ENCODE peak calls at places on chromosome 12, in ten cellular contexts. One of them, this sample, is unnamed.

GRCh38 chr12:14643247-14643646 is 53.2 kb downstream of the GUCY2C start:
- DNase-seq in psoas muscle: no peak
- DNase-seq in mammary epithelial cell: no peak
- DNase-seq in tibial artery: no peak
- DNase-seq in effector memory CD4-positive, alpha-beta T cell: no peak
- DNase-seq in transverse colon: no peak
- DNase-seq in suprapubic skin: no peak
- DNase-seq in HepG2: no peak
- DNase-seq in right lobe of liver: no peak
- DNase-seq in testis: no peak
- DNase-seq in this sample: no peak

GRCh38 chr12:80821513-80822000 is 104.8 kb downstream of the MYF5 start:
- DNase-seq in mammary epithelial cell: no peak
- DNase-seq in testis: no peak
- DNase-seq in right lobe of liver: no peak
- DNase-seq in psoas muscle: no peak
- DNase-seq in suprapubic skin: no peak
- DNase-seq in tibial artery: no peak
- DNase-seq in effector memory CD4-positive, alpha-beta T cell: no peak
- DNase-seq in HepG2: no peak
- DNase-seq in transverse colon: peak; percentile 16
- DNase-seq in this sample: no peak

GRCh38 chr12:4719821-4720636 is at the start of gene GALNT8:
- DNase-seq in suprapubic skin: no peak
- DNase-seq in psoas muscle: no peak
- DNase-seq in mammary epithelial cell: no peak
- DNase-seq in testis: no peak
- DNase-seq in tibial artery: no peak
- DNase-seq in transverse colon: peak; percentile 73
- DNase-seq in effector memory CD4-positive, alpha-beta T cell: no peak
- DNase-seq in HepG2: no peak
- DNase-seq in right lobe of liver: no peak
- DNase-seq in this sample: no peak

GRCh38 chr12:79217306-79217705 is 352.7 kb downstream of the SYT1 start:
- DNase-seq in effector memory CD4-positive, alpha-beta T cell: no peak
- DNase-seq in testis: no peak
- DNase-seq in transverse colon: no peak
- DNase-seq in suprapubic skin: no peak
- DNase-seq in tibial artery: no peak
- DNase-seq in right lobe of liver: no peak
- DNase-seq in psoas muscle: no peak
- DNase-seq in mammary epithelial cell: no peak
- DNase-seq in HepG2: no peak
- DNase-seq in this sample: no peak

GRCh38 chr12:6494968-6495367 is 1.1 kb downstream of the NCAPD2 start:
- DNase-seq in HepG2: no peak
- DNase-seq in testis: no peak
- DNase-seq in mammary epithelial cell: peak; percentile 25
- DNase-seq in psoas muscle: no peak
- DNase-seq in tibial artery: no peak
- DNase-seq in transverse colon: no peak
- DNase-seq in right lobe of liver: no peak
- DNase-seq in suprapubic skin: no peak
- DNase-seq in effector memory CD4-positive, alpha-beta T cell: no peak
- DNase-seq in this sample: no peak

GRCh38 chr12:29148958-29149690 is at the start of gene FAR2:
- DNase-seq in right lobe of liver: peak; percentile 47
- DNase-seq in transverse colon: peak; percentile 77
- DNase-seq in effector memory CD4-positive, alpha-beta T cell: peak; percentile 31
- DNase-seq in mammary epithelial cell: peak; percentile 52
- DNase-seq in suprapubic skin: peak; percentile 82
- DNase-seq in HepG2: no peak
- DNase-seq in psoas muscle: peak; percentile 67
- DNase-seq in testis: peak; percentile 30
- DNase-seq in tibial artery: no peak
- DNase-seq in this sample: no peak

GRCh38 chr12:13573698-13574321 is 377.3 kb downstream of the EMP1 start:
- DNase-seq in effector memory CD4-positive, alpha-beta T cell: no peak
- DNase-seq in tibial artery: no peak
- DNase-seq in HepG2: no peak
- DNase-seq in mammary epithelial cell: peak; percentile 82
- DNase-seq in transverse colon: no peak
- DNase-seq in suprapubic skin: no peak
- DNase-seq in right lobe of liver: no peak
- DNase-seq in testis: no peak
- DNase-seq in psoas muscle: no peak
- DNase-seq in this sample: no peak

GRCh38 chr12:97984951-97985350 is 522.3 kb downstream of the RMST start:
- DNase-seq in transverse colon: no peak
- DNase-seq in effector memory CD4-positive, alpha-beta T cell: no peak
- DNase-seq in HepG2: no peak
- DNase-seq in right lobe of liver: no peak
- DNase-seq in suprapubic skin: no peak
- DNase-seq in psoas muscle: no peak
- DNase-seq in mammary epithelial cell: no peak
- DNase-seq in testis: no peak
- DNase-seq in tibial artery: no peak
- DNase-seq in this sample: no peak

DNA sequence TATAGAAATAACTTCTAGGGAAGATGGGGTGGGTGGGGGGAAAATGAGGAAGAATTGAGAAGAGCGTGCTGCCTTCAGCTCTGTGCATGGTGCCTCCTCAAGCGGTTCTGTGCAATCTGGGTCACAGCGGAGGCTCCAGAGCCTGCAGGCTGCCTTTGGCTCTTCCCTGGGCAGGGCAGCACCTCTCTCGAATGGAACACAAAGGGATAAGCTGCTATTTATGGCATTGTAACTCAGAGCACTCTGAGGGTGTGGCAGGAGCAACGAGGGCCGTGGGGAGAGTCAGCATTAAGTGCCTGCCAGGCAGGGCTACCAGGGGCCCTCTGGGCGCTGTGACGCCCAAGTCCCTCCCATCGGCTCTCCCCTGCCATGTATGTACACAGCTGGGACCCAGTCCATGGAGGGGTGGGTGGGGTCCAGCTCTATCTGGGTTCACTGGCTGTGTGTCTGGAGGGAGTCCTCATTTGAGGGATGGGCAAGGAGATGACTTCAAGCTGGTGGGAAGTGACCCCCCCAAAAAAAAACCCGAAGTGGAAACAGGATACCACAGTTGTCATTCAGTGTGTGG is 44.1 kb upstream of the OAS1 start:
- DNase-seq in tibial artery: no peak
- DNase-seq in suprapubic skin: no peak
- DNase-seq in transverse colon: no peak
- DNase-seq in HepG2: no peak
- DNase-seq in psoas muscle: no peak
- DNase-seq in testis: no peak
- DNase-seq in effector memory CD4-positive, alpha-beta T cell: no peak
- DNase-seq in right lobe of liver: no peak
- DNase-seq in mammary epithelial cell: no peak
- DNase-seq in this sample: no peak
- H3K4me3 ChIP-seq in tibial artery: no peak overlapping the region
- H3K4me3 ChIP-seq in suprapubic skin: no peak overlapping the region
- H3K4me3 ChIP-seq in transverse colon: no peak overlapping the region
- H3K4me3 ChIP-seq in HepG2: no peak overlapping the region
- H3K4me3 ChIP-seq in psoas muscle: no peak overlapping the region
- H3K4me3 ChIP-seq in testis: no peak overlapping the region
- H3K4me3 ChIP-seq in effector memory CD4-positive, alpha-beta T cell: no peak overlapping the region
- H3K4me3 ChIP-seq in right lobe of liver: no peak overlapping the region
- H3K4me3 ChIP-seq in mammary epithelial cell: no peak overlapping the region
- H3K4me3 ChIP-seq in this sample: no peak overlapping the region

GRCh38 chr12:123114305-123115083 is 36.4 kb downstream of the PITPNM2 start:
- DNase-seq in psoas muscle: no peak
- DNase-seq in mammary epithelial cell: no peak
- DNase-seq in HepG2: no peak
- DNase-seq in tibial artery: no peak
- DNase-seq in testis: no peak
- DNase-seq in right lobe of liver: no peak
- DNase-seq in transverse colon: no peak
- DNase-seq in effector memory CD4-positive, alpha-beta T cell: no peak
- DNase-seq in suprapubic skin: no peak
- DNase-seq in this sample: no peak

GRCh38 chr12:123113038-123113437 is 37.9 kb downstream of the PITPNM2 start:
- DNase-seq in mammary epithelial cell: no peak
- DNase-seq in tibial artery: no peak
- DNase-seq in testis: no peak
- DNase-seq in suprapubic skin: no peak
- DNase-seq in transverse colon: no peak
- DNase-seq in HepG2: no peak
- DNase-seq in right lobe of liver: no peak
- DNase-seq in effector memory CD4-positive, alpha-beta T cell: no peak
- DNase-seq in psoas muscle: no peak
- DNase-seq in this sample: no peak

GRCh38 chr12:123111498-123112165 is 39.3 kb downstream of the PITPNM2 start:
- DNase-seq in tibial artery: no peak
- DNase-seq in HepG2: no peak
- DNase-seq in transverse colon: no peak
- DNase-seq in suprapubic skin: no peak
- DNase-seq in effector memory CD4-positive, alpha-beta T cell: no peak
- DNase-seq in psoas muscle: no peak
- DNase-seq in mammary epithelial cell: no peak
- DNase-seq in right lobe of liver: no peak
- DNase-seq in testis: no peak
- DNase-seq in this sample: no peak

GRCh38 chr12:123118397-123118945 is 32.4 kb downstream of the PITPNM2 start:
- DNase-seq in psoas muscle: no peak
- DNase-seq in mammary epithelial cell: no peak
- DNase-seq in right lobe of liver: no peak
- DNase-seq in effector memory CD4-positive, alpha-beta T cell: no peak
- DNase-seq in tibial artery: no peak
- DNase-seq in testis: no peak
- DNase-seq in suprapubic skin: no peak
- DNase-seq in HepG2: no peak
- DNase-seq in transverse colon: peak; percentile 45
- DNase-seq in this sample: no peak

GRCh38 chr12:123115409-123116111 is 35.3 kb downstream of the PITPNM2 start:
- DNase-seq in tibial artery: peak; percentile 83
- DNase-seq in mammary epithelial cell: peak; percentile 71
- DNase-seq in HepG2: no peak
- DNase-seq in right lobe of liver: no peak
- DNase-seq in psoas muscle: peak; percentile 69
- DNase-seq in suprapubic skin: no peak
- DNase-seq in transverse colon: peak; percentile 39
- DNase-seq in effector memory CD4-positive, alpha-beta T cell: no peak
- DNase-seq in testis: peak; percentile 74
- DNase-seq in this sample: no peak
- H3K27ac ChIP-seq in tibial artery: peak overlapping the region; percentile 71
- H3K27ac ChIP-seq in mammary epithelial cell: no peak overlapping the region
- H3K27ac ChIP-seq in HepG2: no peak overlapping the region
- H3K27ac ChIP-seq in right lobe of liver: peak overlapping the region; percentile 13
- H3K27ac ChIP-seq in psoas muscle: peak overlapping the region; percentile 28
- H3K27ac ChIP-seq in suprapubic skin: peak overlapping the region; percentile 31
- H3K27ac ChIP-seq in transverse colon: peak overlapping the region; percentile 77
- H3K27ac ChIP-seq in effector memory CD4-positive, alpha-beta T cell: no peak overlapping the region
- H3K27ac ChIP-seq in testis: peak overlapping the region; percentile 53
- H3K27ac ChIP-seq in this sample: no peak overlapping the region

GRCh38 chr12:109804820-109805761 is 28.1 kb downstream of the TRPV4 start:
- DNase-seq in tibial artery: peak; percentile 58
- DNase-seq in mammary epithelial cell: peak; percentile 35
- DNase-seq in right lobe of liver: peak; percentile 70
- DNase-seq in effector memory CD4-positive, alpha-beta T cell: peak; percentile 44
- DNase-seq in suprapubic skin: no peak
- DNase-seq in HepG2: peak; percentile 45
- DNase-seq in testis: peak; percentile 70
- DNase-seq in psoas muscle: peak; percentile 81
- DNase-seq in transverse colon: peak; percentile 72
- DNase-seq in this sample: peak; percentile 67

GRCh38 chr12:109807954-109808353 is 25.2 kb downstream of the TRPV4 start:
- DNase-seq in transverse colon: no peak
- DNase-seq in HepG2: no peak
- DNase-seq in psoas muscle: no peak
- DNase-seq in testis: no peak
- DNase-seq in effector memory CD4-positive, alpha-beta T cell: no peak
- DNase-seq in right lobe of liver: no peak
- DNase-seq in suprapubic skin: no peak
- DNase-seq in mammary epithelial cell: no peak
- DNase-seq in tibial artery: no peak
- DNase-seq in this sample: no peak

GRCh38 chr12:109810954-109811623 is 22.1 kb downstream of the TRPV4 start:
- DNase-seq in psoas muscle: no peak
- DNase-seq in mammary epithelial cell: no peak
- DNase-seq in HepG2: no peak
- DNase-seq in effector memory CD4-positive, alpha-beta T cell: no peak
- DNase-seq in testis: no peak
- DNase-seq in transverse colon: no peak
- DNase-seq in tibial artery: no peak
- DNase-seq in right lobe of liver: no peak
- DNase-seq in suprapubic skin: no peak
- DNase-seq in this sample: no peak

GRCh38 chr12:109811624-109811995 is 21.6 kb downstream of the TRPV4 start:
- DNase-seq in suprapubic skin: no peak
- DNase-seq in right lobe of liver: no peak
- DNase-seq in psoas muscle: no peak
- DNase-seq in mammary epithelial cell: no peak
- DNase-seq in testis: no peak
- DNase-seq in HepG2: peak; percentile 36
- DNase-seq in effector memory CD4-positive, alpha-beta T cell: no peak
- DNase-seq in transverse colon: no peak
- DNase-seq in tibial artery: no peak
- DNase-seq in this sample: no peak

DNA sequence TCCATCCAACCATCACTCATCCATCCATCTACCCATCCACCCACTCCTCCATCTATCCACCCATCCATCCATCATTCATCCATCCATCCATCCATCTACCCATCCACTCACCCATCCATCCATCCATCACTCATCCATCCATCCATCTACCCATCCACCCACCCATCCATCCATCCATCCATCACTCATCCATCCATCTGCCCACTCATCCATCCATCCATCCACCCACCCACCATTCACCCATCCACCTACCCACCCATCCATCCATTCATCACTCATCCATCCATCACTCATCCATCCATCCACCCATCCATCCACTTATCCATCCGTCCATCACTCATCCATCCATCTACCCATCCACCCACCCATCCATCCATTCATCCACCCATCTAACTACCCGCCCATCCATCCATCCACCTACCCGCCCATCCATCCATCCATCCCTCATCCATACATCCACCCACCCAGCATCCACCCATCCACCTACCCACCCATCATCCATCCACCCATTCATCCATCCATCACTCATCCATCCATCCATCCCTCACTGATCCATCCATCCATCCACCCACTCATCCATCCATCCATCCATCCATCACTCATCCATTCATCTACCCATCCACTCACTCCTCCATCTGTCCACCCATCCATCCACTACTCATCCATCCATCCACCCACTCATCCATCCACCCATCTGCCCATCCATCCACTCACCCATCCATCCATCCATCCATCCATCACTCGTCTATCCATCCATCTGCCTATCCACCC is 24.1 kb downstream of the TRPV4 start:
- DNase-seq in effector memory CD4-positive, alpha-beta T cell: no peak
- DNase-seq in tibial artery: no peak
- DNase-seq in psoas muscle: no peak
- DNase-seq in HepG2: no peak
- DNase-seq in right lobe of liver: no peak
- DNase-seq in testis: no peak
- DNase-seq in suprapubic skin: no peak
- DNase-seq in mammary epithelial cell: no peak
- DNase-seq in transverse colon: no peak
- DNase-seq in this sample: no peak
- H3K4me3 ChIP-seq in effector memory CD4-positive, alpha-beta T cell: no peak overlapping the region
- H3K4me3 ChIP-seq in tibial artery: no peak overlapping the region
- H3K4me3 ChIP-seq in psoas muscle: no peak overlapping the region
- H3K4me3 ChIP-seq in HepG2: no peak overlapping the region
- H3K4me3 ChIP-seq in right lobe of liver: no peak overlapping the region
- H3K4me3 ChIP-seq in testis: no peak overlapping the region
- H3K4me3 ChIP-seq in suprapubic skin: no peak overlapping the region
- H3K4me3 ChIP-seq in mammary epithelial cell: no peak overlapping the region
- H3K4me3 ChIP-seq in transverse colon: no peak overlapping the region
- H3K4me3 ChIP-seq in this sample: no peak overlapping the region

GRCh38 chr12:114683709-114684097 is 272 bp downstream of the TBX3 start:
- DNase-seq in HepG2: no peak
- DNase-seq in suprapubic skin: no peak
- DNase-seq in mammary epithelial cell: no peak
- DNase-seq in tibial artery: no peak
- DNase-seq in testis: no peak
- DNase-seq in right lobe of liver: no peak
- DNase-seq in effector memory CD4-positive, alpha-beta T cell: no peak
- DNase-seq in psoas muscle: no peak
- DNase-seq in transverse colon: no peak
- DNase-seq in this sample: no peak

GRCh38 chr12:114680498-114681148 is 3.4 kb downstream of the TBX3 start:
- DNase-seq in tibial artery: no peak
- DNase-seq in right lobe of liver: no peak
- DNase-seq in HepG2: no peak
- DNase-seq in mammary epithelial cell: peak; percentile 30
- DNase-seq in testis: no peak
- DNase-seq in suprapubic skin: no peak
- DNase-seq in psoas muscle: no peak
- DNase-seq in effector memory CD4-positive, alpha-beta T cell: no peak
- DNase-seq in transverse colon: no peak
- DNase-seq in this sample: no peak

GRCh38 chr12:114681149-114681849 is 2.7 kb downstream of the TBX3 start:
- DNase-seq in testis: no peak
- DNase-seq in psoas muscle: no peak
- DNase-seq in suprapubic skin: no peak
- DNase-seq in effector memory CD4-positive, alpha-beta T cell: no peak
- DNase-seq in mammary epithelial cell: peak; percentile 42
- DNase-seq in HepG2: no peak
- DNase-seq in right lobe of liver: no peak
- DNase-seq in transverse colon: peak; percentile 40
- DNase-seq in tibial artery: no peak
- DNase-seq in this sample: no peak

GRCh38 chr12:114682920-114683708 is 861 bp downstream of the TBX3 start:
- DNase-seq in tibial artery: no peak
- DNase-seq in HepG2: no peak
- DNase-seq in transverse colon: peak; percentile 45
- DNase-seq in testis: peak; percentile 66
- DNase-seq in right lobe of liver: no peak
- DNase-seq in effector memory CD4-positive, alpha-beta T cell: no peak
- DNase-seq in suprapubic skin: no peak
- DNase-seq in mammary epithelial cell: peak; percentile 31
- DNase-seq in psoas muscle: no peak
- DNase-seq in this sample: no peak

GRCh38 chr12:114682101-114682919 is 1.7 kb downstream of the TBX3 start:
- DNase-seq in effector memory CD4-positive, alpha-beta T cell: no peak
- DNase-seq in transverse colon: no peak
- DNase-seq in testis: no peak
- DNase-seq in HepG2: no peak
- DNase-seq in suprapubic skin: no peak
- DNase-seq in tibial artery: no peak
- DNase-seq in psoas muscle: no peak
- DNase-seq in right lobe of liver: no peak
- DNase-seq in mammary epithelial cell: peak; percentile 20
- DNase-seq in this sample: no peak
- H3K27ac ChIP-seq in effector memory CD4-positive, alpha-beta T cell: no peak overlapping the region
- H3K27ac ChIP-seq in transverse colon: peak overlapping the region; percentile 90
- H3K27ac ChIP-seq in testis: peak overlapping the region; percentile 92
- H3K27ac ChIP-seq in HepG2: peak overlapping the region; percentile 96
- H3K27ac ChIP-seq in suprapubic skin: peak overlapping the region; percentile 94
- H3K27ac ChIP-seq in tibial artery: peak overlapping the region; percentile 81
- H3K27ac ChIP-seq in psoas muscle: peak overlapping the region; percentile 90
- H3K27ac ChIP-seq in right lobe of liver: peak overlapping the region; percentile 92
- H3K27ac ChIP-seq in mammary epithelial cell: peak overlapping the region; percentile 94
- H3K27ac ChIP-seq in this sample: peak overlapping the region; percentile 96